ENCODE peak calls at places on chromosomes 11 and 22, in eight cellular contexts. One of them, this sample, is unnamed.

GRCh38 chr11:65572356-65573043 is at the start of gene FAM89B:
- DNase-seq in coronary artery: peak; percentile 94
- DNase-seq in thoracic aorta: peak; percentile 88
- DNase-seq in nephron progenitor cell: peak; percentile 86
- DNase-seq in WTC11: peak; percentile 87
- DNase-seq in progenitor cell of endocrine pancreas: peak; percentile 54
- DNase-seq in astrocyte of the spinal cord: peak; percentile 85
- DNase-seq in BJ: no peak
- DNase-seq in this sample: peak; percentile 85

GRCh38 chr11:34605481-34606325 is 15.2 kb upstream of the EHF start:
- DNase-seq in coronary artery: no peak
- DNase-seq in thoracic aorta: no peak
- DNase-seq in nephron progenitor cell: no peak
- DNase-seq in WTC11: no peak
- DNase-seq in progenitor cell of endocrine pancreas: no peak
- DNase-seq in astrocyte of the spinal cord: no peak
- DNase-seq in BJ: no peak
- DNase-seq in this sample: no peak

GRCh38 chr22:44571566-44572413 is 73.8 kb upstream of the RTL6 start:
- DNase-seq in coronary artery: no peak
- DNase-seq in thoracic aorta: no peak
- DNase-seq in nephron progenitor cell: no peak
- DNase-seq in WTC11: no peak
- DNase-seq in progenitor cell of endocrine pancreas: no peak
- DNase-seq in astrocyte of the spinal cord: no peak
- DNase-seq in BJ: no peak
- DNase-seq in this sample: no peak

GRCh38 chr11:118462178-118462577 is 25.9 kb downstream of the KMT2A start:
- DNase-seq in coronary artery: no peak
- DNase-seq in thoracic aorta: no peak
- DNase-seq in nephron progenitor cell: no peak
- DNase-seq in WTC11: no peak
- DNase-seq in progenitor cell of endocrine pancreas: no peak
- DNase-seq in astrocyte of the spinal cord: no peak
- DNase-seq in BJ: no peak
- DNase-seq in this sample: no peak

GRCh38 chr11:1746516-1746931 is 3.9 kb downstream of the IFITM10 start:
- DNase-seq in coronary artery: peak; percentile 73
- DNase-seq in thoracic aorta: no peak
- DNase-seq in nephron progenitor cell: no peak
- DNase-seq in WTC11: no peak
- DNase-seq in progenitor cell of endocrine pancreas: no peak
- DNase-seq in astrocyte of the spinal cord: no peak
- DNase-seq in BJ: no peak
- DNase-seq in this sample: peak; percentile 79

GRCh38 chr11:67432655-67433349 is 4.5 kb downstream of the RPS6KB2 start:
- DNase-seq in coronary artery: no peak
- DNase-seq in thoracic aorta: no peak
- DNase-seq in nephron progenitor cell: no peak
- DNase-seq in WTC11: no peak
- DNase-seq in progenitor cell of endocrine pancreas: no peak
- DNase-seq in astrocyte of the spinal cord: no peak
- DNase-seq in BJ: no peak
- DNase-seq in this sample: peak; percentile 41

GRCh38 chr11:117550466-117550865 is 222.8 kb downstream of the CEP164 start:
- DNase-seq in coronary artery: no peak
- DNase-seq in thoracic aorta: no peak
- DNase-seq in nephron progenitor cell: no peak
- DNase-seq in WTC11: no peak
- DNase-seq in progenitor cell of endocrine pancreas: no peak
- DNase-seq in astrocyte of the spinal cord: no peak
- DNase-seq in BJ: no peak
- DNase-seq in this sample: no peak

GRCh38 chr22:46213052-46213451 is 37.0 kb downstream of the CDPF1 start:
- DNase-seq in coronary artery: no peak
- DNase-seq in thoracic aorta: no peak
- DNase-seq in nephron progenitor cell: no peak
- DNase-seq in WTC11: no peak
- DNase-seq in progenitor cell of endocrine pancreas: no peak
- DNase-seq in astrocyte of the spinal cord: no peak
- DNase-seq in BJ: no peak
- DNase-seq in this sample: no peak

GRCh38 chr11:91850533-91851305 is 373.9 kb upstream of the FAT3 start:
- DNase-seq in coronary artery: no peak
- DNase-seq in thoracic aorta: no peak
- DNase-seq in nephron progenitor cell: no peak
- DNase-seq in WTC11: no peak
- DNase-seq in progenitor cell of endocrine pancreas: no peak
- DNase-seq in astrocyte of the spinal cord: no peak
- DNase-seq in BJ: no peak
- DNase-seq in this sample: no peak

GRCh38 chr11:125784678-125785077 is 3.2 kb upstream of the PATE3 start:
- DNase-seq in coronary artery: no peak
- DNase-seq in thoracic aorta: no peak
- DNase-seq in nephron progenitor cell: no peak
- DNase-seq in WTC11: no peak
- DNase-seq in progenitor cell of endocrine pancreas: no peak
- DNase-seq in astrocyte of the spinal cord: no peak
- DNase-seq in BJ: no peak
- DNase-seq in this sample: no peak

GRCh38 chr11:289706-290620 is 1.0 kb downstream of the PGGHG start:
- DNase-seq in coronary artery: peak; percentile 69
- DNase-seq in thoracic aorta: no peak
- DNase-seq in nephron progenitor cell: peak; percentile 13
- DNase-seq in WTC11: peak; percentile 16
- DNase-seq in progenitor cell of endocrine pancreas: no peak
- DNase-seq in astrocyte of the spinal cord: no peak
- DNase-seq in BJ: no peak
- DNase-seq in this sample: peak; percentile 37

GRCh38 chr11:80327971-80328614 is 887.3 kb upstream of the TENM4 start:
- DNase-seq in coronary artery: no peak
- DNase-seq in thoracic aorta: no peak
- DNase-seq in nephron progenitor cell: no peak
- DNase-seq in WTC11: peak; percentile 12
- DNase-seq in progenitor cell of endocrine pancreas: no peak
- DNase-seq in astrocyte of the spinal cord: peak; percentile 12
- DNase-seq in BJ: no peak
- DNase-seq in this sample: no peak

GRCh38 chr11:14012836-14013235 is 50.3 kb downstream of the SPON1 start:
- DNase-seq in coronary artery: no peak
- DNase-seq in thoracic aorta: no peak
- DNase-seq in nephron progenitor cell: no peak
- DNase-seq in WTC11: no peak
- DNase-seq in progenitor cell of endocrine pancreas: no peak
- DNase-seq in astrocyte of the spinal cord: peak; percentile 15
- DNase-seq in BJ: no peak
- DNase-seq in this sample: no peak

GRCh38 chr11:120890921-120891320 is 133.0 kb upstream of the TBCEL start:
- DNase-seq in coronary artery: no peak
- DNase-seq in thoracic aorta: no peak
- DNase-seq in nephron progenitor cell: no peak
- DNase-seq in WTC11: no peak
- DNase-seq in progenitor cell of endocrine pancreas: no peak
- DNase-seq in astrocyte of the spinal cord: no peak
- DNase-seq in BJ: no peak
- DNase-seq in this sample: no peak

GRCh38 chr11:6615882-6616585 is 3.2 kb downstream of the TPP1 start:
- DNase-seq in coronary artery: no peak
- DNase-seq in thoracic aorta: no peak
- DNase-seq in nephron progenitor cell: no peak
- DNase-seq in WTC11: no peak
- DNase-seq in progenitor cell of endocrine pancreas: no peak
- DNase-seq in astrocyte of the spinal cord: peak; percentile 23
- DNase-seq in BJ: no peak
- DNase-seq in this sample: no peak

GRCh38 chr11:76156971-76157427 is 49.3 kb downstream of the WNT11 start:
- DNase-seq in coronary artery: no peak
- DNase-seq in thoracic aorta: no peak
- DNase-seq in nephron progenitor cell: no peak
- DNase-seq in WTC11: no peak
- DNase-seq in progenitor cell of endocrine pancreas: no peak
- DNase-seq in astrocyte of the spinal cord: no peak
- DNase-seq in BJ: no peak
- DNase-seq in this sample: no peak

GRCh38 chr11:81987829-81988472 is 745.7 kb downstream of the FAM181B start:
- DNase-seq in coronary artery: no peak
- DNase-seq in thoracic aorta: no peak
- DNase-seq in nephron progenitor cell: no peak
- DNase-seq in WTC11: no peak
- DNase-seq in progenitor cell of endocrine pancreas: no peak
- DNase-seq in astrocyte of the spinal cord: peak; percentile 22
- DNase-seq in BJ: no peak
- DNase-seq in this sample: no peak

GRCh38 chr11:101617735-101618332 is 34.0 kb upstream of the TRPC6 start:
- DNase-seq in coronary artery: no peak
- DNase-seq in thoracic aorta: no peak
- DNase-seq in nephron progenitor cell: peak; percentile 33
- DNase-seq in WTC11: peak; percentile 24
- DNase-seq in progenitor cell of endocrine pancreas: no peak
- DNase-seq in astrocyte of the spinal cord: peak; percentile 5
- DNase-seq in BJ: no peak
- DNase-seq in this sample: no peak

GRCh38 chr11:65606876-65607613 is 7.0 kb downstream of the MAP3K11 start:
- DNase-seq in coronary artery: peak; percentile 98
- DNase-seq in thoracic aorta: peak; percentile 85
- DNase-seq in nephron progenitor cell: peak; percentile 96
- DNase-seq in WTC11: peak; percentile 97
- DNase-seq in progenitor cell of endocrine pancreas: peak; percentile 67
- DNase-seq in astrocyte of the spinal cord: peak; percentile 97
- DNase-seq in BJ: peak; percentile 86
- DNase-seq in this sample: no peak

GRCh38 chr11:12274558-12275197 is 102.7 kb upstream of the PARVA start:
- DNase-seq in coronary artery: peak; percentile 55
- DNase-seq in thoracic aorta: no peak
- DNase-seq in nephron progenitor cell: no peak
- DNase-seq in WTC11: no peak
- DNase-seq in progenitor cell of endocrine pancreas: no peak
- DNase-seq in astrocyte of the spinal cord: peak; percentile 45
- DNase-seq in BJ: no peak
- DNase-seq in this sample: no peak

GRCh38 chr11:6674856-6675255 is 8.3 kb downstream of the MRPL17 start:
- DNase-seq in coronary artery: no peak
- DNase-seq in thoracic aorta: no peak
- DNase-seq in nephron progenitor cell: no peak
- DNase-seq in WTC11: no peak
- DNase-seq in progenitor cell of endocrine pancreas: no peak
- DNase-seq in astrocyte of the spinal cord: no peak
- DNase-seq in BJ: no peak
- DNase-seq in this sample: no peak

DNA sequence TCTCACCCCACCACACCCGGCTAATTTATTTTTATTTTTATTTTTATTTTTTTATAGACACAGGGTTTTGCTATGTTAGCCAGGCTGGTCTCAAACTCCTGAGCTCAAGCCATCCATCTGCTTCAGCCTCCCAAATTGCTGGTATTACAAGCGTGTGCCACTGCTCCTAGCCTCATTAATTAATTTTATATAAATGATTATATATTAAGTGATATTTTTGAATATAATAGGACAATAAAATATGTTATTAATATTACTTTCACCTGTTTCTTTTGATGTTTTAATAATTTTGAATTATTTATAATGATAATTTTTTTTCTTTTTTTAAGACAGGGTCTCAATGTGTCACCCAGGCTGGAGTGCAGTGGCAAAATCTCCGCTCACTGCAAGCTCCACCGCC is 2.2 kb upstream of the SEC14L4 start:
- DNase-seq in coronary artery: no peak
- DNase-seq in thoracic aorta: no peak
- DNase-seq in nephron progenitor cell: no peak
- DNase-seq in WTC11: no peak
- DNase-seq in progenitor cell of endocrine pancreas: no peak
- DNase-seq in astrocyte of the spinal cord: no peak
- DNase-seq in BJ: no peak
- DNase-seq in this sample: no peak
- TF ChIP-seq CTCF in coronary artery: no peak
- TF ChIP-seq CTCF in thoracic aorta: no peak
- TF ChIP-seq CTCF in nephron progenitor cell: no peak
- TF ChIP-seq CTCF in WTC11: no peak
- TF ChIP-seq CTCF in progenitor cell of endocrine pancreas: no peak
- TF ChIP-seq CTCF in astrocyte of the spinal cord: no peak
- TF ChIP-seq CTCF in BJ: no peak
- TF ChIP-seq CTCF in this sample: no peak

GRCh38 chr11:45423036-45423435 is 136.9 kb upstream of the SYT13 start:
- DNase-seq in coronary artery: no peak
- DNase-seq in thoracic aorta: no peak
- DNase-seq in nephron progenitor cell: no peak
- DNase-seq in WTC11: no peak
- DNase-seq in progenitor cell of endocrine pancreas: no peak
- DNase-seq in astrocyte of the spinal cord: no peak
- DNase-seq in BJ: no peak
- DNase-seq in this sample: no peak
- TF ChIP-seq CTCF in coronary artery: no peak
- TF ChIP-seq CTCF in thoracic aorta: no peak
- TF ChIP-seq CTCF in nephron progenitor cell: no peak
- TF ChIP-seq CTCF in WTC11: no peak
- TF ChIP-seq CTCF in progenitor cell of endocrine pancreas: no peak
- TF ChIP-seq CTCF in astrocyte of the spinal cord: no peak
- TF ChIP-seq CTCF in BJ: no peak
- TF ChIP-seq CTCF in this sample: no peak

GRCh38 chr22:34475886-34476285 is 555.6 kb upstream of the LARGE1 start:
- DNase-seq in coronary artery: no peak
- DNase-seq in thoracic aorta: no peak
- DNase-seq in nephron progenitor cell: no peak
- DNase-seq in WTC11: no peak
- DNase-seq in progenitor cell of endocrine pancreas: no peak
- DNase-seq in astrocyte of the spinal cord: no peak
- DNase-seq in BJ: no peak
- DNase-seq in this sample: no peak
- TF ChIP-seq CTCF in coronary artery: no peak
- TF ChIP-seq CTCF in thoracic aorta: no peak
- TF ChIP-seq CTCF in nephron progenitor cell: no peak
- TF ChIP-seq CTCF in WTC11: no peak
- TF ChIP-seq CTCF in progenitor cell of endocrine pancreas: no peak
- TF ChIP-seq CTCF in astrocyte of the spinal cord: no peak
- TF ChIP-seq CTCF in BJ: no peak
- TF ChIP-seq CTCF in this sample: no peak

GRCh38 chr22:37331034-37331428 is 48.7 kb downstream of the CYTH4 start:
- DNase-seq in coronary artery: no peak
- DNase-seq in thoracic aorta: no peak
- DNase-seq in nephron progenitor cell: no peak
- DNase-seq in WTC11: no peak
- DNase-seq in progenitor cell of endocrine pancreas: no peak
- DNase-seq in astrocyte of the spinal cord: peak; percentile 69
- DNase-seq in BJ: no peak
- DNase-seq in this sample: no peak

GRCh38 chr22:37331811-37332536 is 49.7 kb downstream of the CYTH4 start:
- DNase-seq in coronary artery: no peak
- DNase-seq in thoracic aorta: no peak
- DNase-seq in nephron progenitor cell: no peak
- DNase-seq in WTC11: no peak
- DNase-seq in progenitor cell of endocrine pancreas: no peak
- DNase-seq in astrocyte of the spinal cord: no peak
- DNase-seq in BJ: no peak
- DNase-seq in this sample: no peak

GRCh38 chr22:37329239-37330140 is 47.2 kb downstream of the CYTH4 start:
- DNase-seq in coronary artery: no peak
- DNase-seq in thoracic aorta: no peak
- DNase-seq in nephron progenitor cell: no peak
- DNase-seq in WTC11: no peak
- DNase-seq in progenitor cell of endocrine pancreas: no peak
- DNase-seq in astrocyte of the spinal cord: no peak
- DNase-seq in BJ: no peak
- DNase-seq in this sample: no peak

GRCh38 chr22:37328017-37328416 is 45.7 kb downstream of the CYTH4 start:
- DNase-seq in coronary artery: no peak
- DNase-seq in thoracic aorta: no peak
- DNase-seq in nephron progenitor cell: no peak
- DNase-seq in WTC11: no peak
- DNase-seq in progenitor cell of endocrine pancreas: no peak
- DNase-seq in astrocyte of the spinal cord: peak; percentile 79
- DNase-seq in BJ: peak; percentile 83
- DNase-seq in this sample: no peak

GRCh38 chr22:37330200-37331033 is 48.1 kb downstream of the CYTH4 start:
- DNase-seq in coronary artery: no peak
- DNase-seq in thoracic aorta: no peak
- DNase-seq in nephron progenitor cell: peak; percentile 87
- DNase-seq in WTC11: peak; percentile 91
- DNase-seq in progenitor cell of endocrine pancreas: peak; percentile 81
- DNase-seq in astrocyte of the spinal cord: peak; percentile 75
- DNase-seq in BJ: no peak
- DNase-seq in this sample: no peak
- TF ChIP-seq CTCF in coronary artery: no peak
- TF ChIP-seq CTCF in thoracic aorta: no peak
- TF ChIP-seq CTCF in nephron progenitor cell: no peak
- TF ChIP-seq CTCF in WTC11: no peak
- TF ChIP-seq CTCF in progenitor cell of endocrine pancreas: peak; percentile 60
- TF ChIP-seq CTCF in astrocyte of the spinal cord: peak; percentile 41
- TF ChIP-seq CTCF in BJ: peak; percentile 23
- TF ChIP-seq CTCF in this sample: no peak